ENCODE peak calls at places on chromosomes 11 and 22, in five cellular contexts. V is stimulated activated CD8-positive, alpha-beta memory T cell treated with anti-CD3 and anti-CD28 coated beads, Interleukin-15, amount 100 ng/mL, for 4 hours; S is activated CD4-positive, alpha-beta memory T cell treated with anti-CD3 and anti-CD28 coated beads for 36 hours; U is RWPE1; I is HEK293T. Y is an unnamed sample.

GRCh38 chr11:112564228-112564955 is 303.7 kb upstream of the PLET1 start:
- DNase-seq in V (no peak), S (no peak), U (peak; percentile 15), I (no peak), Y (no peak)

GRCh38 chr11:35235944-35236666 is 97.1 kb downstream of the CD44 start:
- DNase-seq in V (peak; percentile 37), S (peak; percentile 83), U (peak; percentile 18), I (no peak), Y (no peak)

GRCh38 chr22:27159016-27159415 is 501.6 kb downstream of the MIAT start:
- DNase-seq in V (no peak), S (no peak), U (no peak), I (no peak), Y (no peak)

GRCh38 chr11:35348898-35349687 is 70.3 kb downstream of the SLC1A2 start:
- DNase-seq in V (no peak), S (no peak), U (no peak), I (no peak), Y (no peak)

GRCh38 chr11:114187173-114187572 is 109.0 kb upstream of the NNMT start:
- DNase-seq in V (no peak), S (no peak), U (no peak), I (no peak), Y (no peak)

GRCh38 chr11:128367573-128367972 is 219.8 kb downstream of the ETS1 start:
- DNase-seq in V (no peak), S (peak; percentile 75), U (no peak), I (no peak), Y (no peak)

GRCh38 chr11:3368199-3368598 is 10.7 kb downstream of the ZNF195 start:
- DNase-seq in V (no peak), S (no peak), U (no peak), I (no peak), Y (no peak)

GRCh38 chr11:69686856-69687255 is 11.7 kb upstream of the LTO1 start:
- DNase-seq in V (no peak), S (no peak), U (no peak), I (no peak), Y (no peak)

GRCh38 chr11:47946682-47947575 is 33.4 kb upstream of the PTPRJ start:
- DNase-seq in V (no peak), S (peak; percentile 68), U (peak; percentile 99), I (peak; percentile 45), Y (peak; percentile 55)

GRCh38 chr22:43370045-43370444 is 26.9 kb upstream of the SCUBE1 start:
- DNase-seq in V (no peak), S (no peak), U (no peak), I (no peak), Y (no peak)

GRCh38 chr11:69373251-69373635 is 79.3 kb downstream of the MYEOV start:
- DNase-seq in V (no peak), S (peak; percentile 3), U (no peak), I (no peak), Y (no peak)

GRCh38 chr11:29333993-29334780 is 682.6 kb downstream of the KCNA4 start:
- DNase-seq in V (no peak), S (no peak), U (peak; percentile 43), I (peak; percentile 36), Y (no peak)

GRCh38 chr11:47409440-47410403 is 1.3 kb downstream of the SLC39A13 start:
- DNase-seq in V (no peak), S (no peak), U (peak; percentile 45), I (no peak), Y (no peak)